ENCODE peak calls at places on chromosomes 11 and 22, in eight cellular contexts. One of them, this sample, is unnamed.

GRCh38 chr11:44309483-44310197 is at the start of gene ALX4:
- DNase-seq in lower lobe of right lung: no peak
- DNase-seq in naive thymus-derived CD4-positive, alpha-beta T cell: no peak
- DNase-seq in heart right ventricle: peak; percentile 54
- DNase-seq in colonic mucosa: no peak
- DNase-seq in neuronal stem cell: no peak
- DNase-seq in adipocyte: peak; percentile 92
- DNase-seq in endodermal cell: peak; percentile 87
- DNase-seq in this sample: no peak

GRCh38 chr11:70084046-70084984 is 6.2 kb downstream of the ANO1 start:
- DNase-seq in lower lobe of right lung: no peak
- DNase-seq in naive thymus-derived CD4-positive, alpha-beta T cell: no peak
- DNase-seq in heart right ventricle: no peak
- DNase-seq in colonic mucosa: no peak
- DNase-seq in neuronal stem cell: no peak
- DNase-seq in adipocyte: no peak
- DNase-seq in endodermal cell: no peak
- DNase-seq in this sample: no peak

GRCh38 chr11:108751444-108751843 is 86.6 kb downstream of the DDX10 start:
- DNase-seq in lower lobe of right lung: no peak
- DNase-seq in naive thymus-derived CD4-positive, alpha-beta T cell: no peak
- DNase-seq in heart right ventricle: no peak
- DNase-seq in colonic mucosa: no peak
- DNase-seq in neuronal stem cell: no peak
- DNase-seq in adipocyte: no peak
- DNase-seq in endodermal cell: no peak
- DNase-seq in this sample: no peak

GRCh38 chr11:35009191-35009940 is 92.9 kb downstream of the PDHX start:
- DNase-seq in lower lobe of right lung: no peak
- DNase-seq in naive thymus-derived CD4-positive, alpha-beta T cell: no peak
- DNase-seq in heart right ventricle: no peak
- DNase-seq in colonic mucosa: peak; percentile 66
- DNase-seq in neuronal stem cell: no peak
- DNase-seq in adipocyte: peak; percentile 51
- DNase-seq in endodermal cell: no peak
- DNase-seq in this sample: peak; percentile 87

GRCh38 chr22:17205432-17205831 is 13.8 kb downstream of the ADA2 start:
- DNase-seq in lower lobe of right lung: no peak
- DNase-seq in naive thymus-derived CD4-positive, alpha-beta T cell: no peak
- DNase-seq in heart right ventricle: no peak
- DNase-seq in colonic mucosa: no peak
- DNase-seq in neuronal stem cell: no peak
- DNase-seq in adipocyte: no peak
- DNase-seq in endodermal cell: no peak
- DNase-seq in this sample: peak; percentile 12

GRCh38 chr11:9606799-9607510 is 33.5 kb downstream of the WEE1 start:
- DNase-seq in lower lobe of right lung: no peak
- DNase-seq in naive thymus-derived CD4-positive, alpha-beta T cell: no peak
- DNase-seq in heart right ventricle: no peak
- DNase-seq in colonic mucosa: peak; percentile 45
- DNase-seq in neuronal stem cell: no peak
- DNase-seq in adipocyte: no peak
- DNase-seq in endodermal cell: peak; percentile 82
- DNase-seq in this sample: peak; percentile 74

GRCh38 chr22:41092847-41093371 is 517 bp downstream of the EP300 start:
- DNase-seq in lower lobe of right lung: peak; percentile 62
- DNase-seq in naive thymus-derived CD4-positive, alpha-beta T cell: no peak
- DNase-seq in heart right ventricle: peak; percentile 29
- DNase-seq in colonic mucosa: peak; percentile 44
- DNase-seq in neuronal stem cell: no peak
- DNase-seq in adipocyte: peak; percentile 65
- DNase-seq in endodermal cell: peak; percentile 65
- DNase-seq in this sample: peak; percentile 41

GRCh38 chr11:66976048-66976467 is 954 bp downstream of the C11orf86 start:
- DNase-seq in lower lobe of right lung: no peak
- DNase-seq in naive thymus-derived CD4-positive, alpha-beta T cell: no peak
- DNase-seq in heart right ventricle: no peak
- DNase-seq in colonic mucosa: no peak
- DNase-seq in neuronal stem cell: peak; percentile 59
- DNase-seq in adipocyte: peak; percentile 57
- DNase-seq in endodermal cell: peak; percentile 96
- DNase-seq in this sample: no peak

GRCh38 chr11:129144256-129144655 is 47.9 kb downstream of the ARHGAP32 start:
- DNase-seq in lower lobe of right lung: no peak
- DNase-seq in naive thymus-derived CD4-positive, alpha-beta T cell: no peak
- DNase-seq in heart right ventricle: no peak
- DNase-seq in colonic mucosa: no peak
- DNase-seq in neuronal stem cell: no peak
- DNase-seq in adipocyte: no peak
- DNase-seq in endodermal cell: no peak
- DNase-seq in this sample: no peak

GRCh38 chr11:64619811-64620285 is 28.8 kb downstream of the SLC22A12 start:
- DNase-seq in lower lobe of right lung: no peak
- DNase-seq in naive thymus-derived CD4-positive, alpha-beta T cell: no peak
- DNase-seq in heart right ventricle: no peak
- DNase-seq in colonic mucosa: peak; percentile 29
- DNase-seq in neuronal stem cell: no peak
- DNase-seq in adipocyte: no peak
- DNase-seq in endodermal cell: peak; percentile 83
- DNase-seq in this sample: peak; percentile 5

GRCh38 chr11:18209058-18209457 is 27.5 kb downstream of the SAA4 start:
- DNase-seq in lower lobe of right lung: no peak
- DNase-seq in naive thymus-derived CD4-positive, alpha-beta T cell: no peak
- DNase-seq in heart right ventricle: no peak
- DNase-seq in colonic mucosa: no peak
- DNase-seq in neuronal stem cell: no peak
- DNase-seq in adipocyte: no peak
- DNase-seq in endodermal cell: no peak
- DNase-seq in this sample: no peak

GRCh38 chr11:63564785-63565350 is 1.7 kb upstream of the PLAAT2 start:
- DNase-seq in lower lobe of right lung: peak; percentile 65
- DNase-seq in naive thymus-derived CD4-positive, alpha-beta T cell: no peak
- DNase-seq in heart right ventricle: no peak
- DNase-seq in colonic mucosa: peak; percentile 82
- DNase-seq in neuronal stem cell: no peak
- DNase-seq in adipocyte: no peak
- DNase-seq in endodermal cell: no peak
- DNase-seq in this sample: peak; percentile 96

GRCh38 chr22:30373331-30374325 is 13.6 kb downstream of the RNF215 start:
- DNase-seq in lower lobe of right lung: no peak
- DNase-seq in naive thymus-derived CD4-positive, alpha-beta T cell: no peak
- DNase-seq in heart right ventricle: no peak
- DNase-seq in colonic mucosa: no peak
- DNase-seq in neuronal stem cell: no peak
- DNase-seq in adipocyte: no peak
- DNase-seq in endodermal cell: no peak
- DNase-seq in this sample: no peak

GRCh38 chr22:30370681-30371080 is 13.9 kb downstream of the CCDC157 start:
- DNase-seq in lower lobe of right lung: no peak
- DNase-seq in naive thymus-derived CD4-positive, alpha-beta T cell: no peak
- DNase-seq in heart right ventricle: no peak
- DNase-seq in colonic mucosa: no peak
- DNase-seq in neuronal stem cell: no peak
- DNase-seq in adipocyte: no peak
- DNase-seq in endodermal cell: no peak
- DNase-seq in this sample: no peak

GRCh38 chr22:30371981-30372380 is 15.2 kb downstream of the CCDC157 start:
- DNase-seq in lower lobe of right lung: no peak
- DNase-seq in naive thymus-derived CD4-positive, alpha-beta T cell: no peak
- DNase-seq in heart right ventricle: no peak
- DNase-seq in colonic mucosa: no peak
- DNase-seq in neuronal stem cell: no peak
- DNase-seq in adipocyte: no peak
- DNase-seq in endodermal cell: no peak
- DNase-seq in this sample: no peak

GRCh38 chr22:30371321-30371720 is 14.5 kb downstream of the CCDC157 start:
- DNase-seq in lower lobe of right lung: no peak
- DNase-seq in naive thymus-derived CD4-positive, alpha-beta T cell: no peak
- DNase-seq in heart right ventricle: no peak
- DNase-seq in colonic mucosa: no peak
- DNase-seq in neuronal stem cell: no peak
- DNase-seq in adipocyte: no peak
- DNase-seq in endodermal cell: no peak
- DNase-seq in this sample: no peak

DNA sequence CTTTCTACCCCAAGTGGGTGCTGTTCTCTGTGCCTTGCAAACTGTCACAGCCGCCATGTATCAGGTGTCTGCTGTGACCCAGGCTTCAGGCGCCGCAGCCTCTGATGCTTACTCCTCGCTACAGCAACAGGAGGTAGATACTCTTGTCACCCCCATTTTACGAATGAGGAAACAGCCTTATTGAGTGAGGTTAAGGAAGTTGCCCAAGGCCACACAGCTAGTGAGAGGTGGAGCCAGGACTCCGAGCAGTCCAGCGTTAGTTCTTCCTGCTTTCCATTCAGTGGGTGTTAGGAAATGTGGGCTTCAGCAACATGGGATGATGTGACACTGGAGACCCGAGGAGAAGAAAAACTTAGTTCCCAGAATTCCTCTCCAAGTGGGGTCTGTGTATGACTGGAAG is 14.3 kb downstream of the RNF215 start:
- DNase-seq in lower lobe of right lung: no peak
- DNase-seq in naive thymus-derived CD4-positive, alpha-beta T cell: no peak
- DNase-seq in heart right ventricle: no peak
- DNase-seq in colonic mucosa: no peak
- DNase-seq in neuronal stem cell: no peak
- DNase-seq in adipocyte: no peak
- DNase-seq in endodermal cell: no peak
- DNase-seq in this sample: no peak
- H3K27me3 ChIP-seq in lower lobe of right lung: no peaks in the 10 kb centered on the region
- H3K27me3 ChIP-seq in naive thymus-derived CD4-positive, alpha-beta T cell: no peaks in the 10 kb centered on the region
- H3K27me3 ChIP-seq in heart right ventricle: no peaks in the 10 kb centered on the region
- H3K27me3 ChIP-seq in colonic mucosa: no peaks in the 10 kb centered on the region
- H3K27me3 ChIP-seq in neuronal stem cell: no peaks in the 10 kb centered on the region
- H3K27me3 ChIP-seq in adipocyte: no peaks in the 10 kb centered on the region
- H3K27me3 ChIP-seq in endodermal cell: no peaks in the 10 kb centered on the region
- H3K27me3 ChIP-seq in this sample: no peaks in the 10 kb centered on the region

GRCh38 chr22:36578619-36579018 is 49.7 kb upstream of the EIF3D start:
- DNase-seq in lower lobe of right lung: peak; percentile 30
- DNase-seq in naive thymus-derived CD4-positive, alpha-beta T cell: no peak
- DNase-seq in heart right ventricle: no peak
- DNase-seq in colonic mucosa: no peak
- DNase-seq in neuronal stem cell: no peak
- DNase-seq in adipocyte: no peak
- DNase-seq in endodermal cell: peak; percentile 17
- DNase-seq in this sample: no peak

GRCh38 chr22:36580846-36581245 is 51.9 kb upstream of the EIF3D start:
- DNase-seq in lower lobe of right lung: no peak
- DNase-seq in naive thymus-derived CD4-positive, alpha-beta T cell: no peak
- DNase-seq in heart right ventricle: no peak
- DNase-seq in colonic mucosa: no peak
- DNase-seq in neuronal stem cell: no peak
- DNase-seq in adipocyte: no peak
- DNase-seq in endodermal cell: peak; percentile 24
- DNase-seq in this sample: no peak

GRCh38 chr22:36577019-36577418 is 48.1 kb upstream of the EIF3D start:
- DNase-seq in lower lobe of right lung: no peak
- DNase-seq in naive thymus-derived CD4-positive, alpha-beta T cell: no peak
- DNase-seq in heart right ventricle: no peak
- DNase-seq in colonic mucosa: no peak
- DNase-seq in neuronal stem cell: no peak
- DNase-seq in adipocyte: peak; percentile 68
- DNase-seq in endodermal cell: peak; percentile 29
- DNase-seq in this sample: no peak

GRCh38 chr22:36580371-36580770 is 51.4 kb upstream of the EIF3D start:
- DNase-seq in lower lobe of right lung: no peak
- DNase-seq in naive thymus-derived CD4-positive, alpha-beta T cell: no peak
- DNase-seq in heart right ventricle: no peak
- DNase-seq in colonic mucosa: no peak
- DNase-seq in neuronal stem cell: no peak
- DNase-seq in adipocyte: no peak
- DNase-seq in endodermal cell: peak; percentile 25
- DNase-seq in this sample: no peak

GRCh38 chr22:36579441-36579840 is 50.5 kb upstream of the EIF3D start:
- DNase-seq in lower lobe of right lung: peak; percentile 11
- DNase-seq in naive thymus-derived CD4-positive, alpha-beta T cell: no peak
- DNase-seq in heart right ventricle: no peak
- DNase-seq in colonic mucosa: no peak
- DNase-seq in neuronal stem cell: no peak
- DNase-seq in adipocyte: no peak
- DNase-seq in endodermal cell: peak; percentile 14
- DNase-seq in this sample: no peak
- H3K27me3 ChIP-seq in lower lobe of right lung: peaks cover under 1% of the 10 kb centered on the region
- H3K27me3 ChIP-seq in naive thymus-derived CD4-positive, alpha-beta T cell: no peaks in the 10 kb centered on the region
- H3K27me3 ChIP-seq in heart right ventricle: peaks cover 4% of the 10 kb centered on the region
- H3K27me3 ChIP-seq in colonic mucosa: no peaks in the 10 kb centered on the region
- H3K27me3 ChIP-seq in neuronal stem cell: no peaks in the 10 kb centered on the region
- H3K27me3 ChIP-seq in adipocyte: peaks cover 42% of the 10 kb centered on the region
- H3K27me3 ChIP-seq in endodermal cell: no peaks in the 10 kb centered on the region
- H3K27me3 ChIP-seq in this sample: no peaks in the 10 kb centered on the region

DNA sequence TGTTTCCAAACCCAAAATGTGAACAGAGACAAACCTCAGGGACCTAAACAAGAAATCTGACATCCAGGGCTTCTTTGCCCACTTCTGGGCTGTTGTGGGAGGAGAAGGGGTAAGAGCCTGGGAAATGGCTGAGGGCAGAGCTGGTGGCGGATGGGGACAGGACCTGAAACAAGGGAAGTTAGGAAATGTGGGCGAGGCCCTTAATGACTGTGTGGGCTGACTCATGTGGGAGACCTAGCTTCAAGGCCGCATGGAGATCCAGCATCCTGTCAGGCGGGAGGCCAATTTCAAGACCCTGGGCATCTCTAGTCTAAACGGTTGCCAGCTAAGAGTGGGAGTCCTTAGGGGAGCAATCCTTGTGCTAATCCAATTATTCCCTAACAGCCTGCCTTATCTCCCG is 2.1 kb upstream of the OAF start:
- DNase-seq in lower lobe of right lung: no peak
- DNase-seq in naive thymus-derived CD4-positive, alpha-beta T cell: no peak
- DNase-seq in heart right ventricle: no peak
- DNase-seq in colonic mucosa: peak; percentile 68
- DNase-seq in neuronal stem cell: no peak
- DNase-seq in adipocyte: peak; percentile 52
- DNase-seq in endodermal cell: no peak
- DNase-seq in this sample: peak; percentile 72
- H3K27me3 ChIP-seq in lower lobe of right lung: no peaks in the 10 kb centered on the region
- H3K27me3 ChIP-seq in naive thymus-derived CD4-positive, alpha-beta T cell: no peaks in the 10 kb centered on the region
- H3K27me3 ChIP-seq in heart right ventricle: peaks cover 7% of the 10 kb centered on the region
- H3K27me3 ChIP-seq in colonic mucosa: no peaks in the 10 kb centered on the region
- H3K27me3 ChIP-seq in neuronal stem cell: peaks cover 6% of the 10 kb centered on the region
- H3K27me3 ChIP-seq in adipocyte: no peaks in the 10 kb centered on the region
- H3K27me3 ChIP-seq in endodermal cell: peaks cover 71% of the 10 kb centered on the region
- H3K27me3 ChIP-seq in this sample: no peaks in the 10 kb centered on the region

DNA sequence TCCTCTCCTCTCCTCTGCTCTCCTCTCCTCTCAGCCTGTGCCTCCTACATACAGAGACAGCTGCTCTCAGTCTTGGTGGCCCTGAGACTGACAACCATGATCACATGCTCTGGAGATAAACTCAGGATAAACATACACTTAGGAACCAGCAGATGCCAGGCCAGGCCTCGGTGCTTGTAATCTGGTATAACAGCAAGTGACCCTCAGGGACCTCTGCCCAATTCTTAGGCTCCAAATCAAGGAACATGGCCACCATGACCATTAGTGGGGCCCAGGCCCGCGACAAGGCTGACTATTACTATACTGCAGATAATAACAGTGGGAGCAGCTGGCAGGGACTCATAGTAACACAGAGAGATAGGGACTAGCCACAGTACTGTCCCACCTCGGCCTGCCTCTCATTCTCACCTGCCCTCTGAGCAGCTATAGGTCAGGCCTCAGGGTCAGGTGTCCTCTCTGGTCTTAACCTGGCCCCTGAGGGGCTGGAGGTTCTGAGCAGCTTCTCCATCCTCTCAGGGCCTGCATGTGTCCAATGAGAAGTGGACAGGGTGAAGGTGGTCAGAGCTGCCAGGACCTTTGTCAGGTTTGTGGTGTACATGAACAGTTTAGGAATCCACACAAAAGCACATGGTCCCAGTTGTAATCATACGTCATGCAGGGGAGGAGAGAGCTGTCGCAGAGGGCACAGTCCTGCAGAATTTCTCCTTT is 106.1 kb downstream of the GGTLC2 start:
- DNase-seq in lower lobe of right lung: no peak
- DNase-seq in naive thymus-derived CD4-positive, alpha-beta T cell: no peak
- DNase-seq in heart right ventricle: no peak
- DNase-seq in colonic mucosa: no peak
- DNase-seq in neuronal stem cell: no peak
- DNase-seq in adipocyte: no peak
- DNase-seq in endodermal cell: no peak
- DNase-seq in this sample: no peak
- H3K27me3 ChIP-seq in lower lobe of right lung: no peaks in the 10 kb centered on the region
- H3K27me3 ChIP-seq in naive thymus-derived CD4-positive, alpha-beta T cell: no peaks in the 10 kb centered on the region
- H3K27me3 ChIP-seq in heart right ventricle: peaks cover 3% of the 10 kb centered on the region
- H3K27me3 ChIP-seq in colonic mucosa: no peaks in the 10 kb centered on the region
- H3K27me3 ChIP-seq in neuronal stem cell: no peaks in the 10 kb centered on the region
- H3K27me3 ChIP-seq in adipocyte: peaks cover 6% of the 10 kb centered on the region
- H3K27me3 ChIP-seq in endodermal cell: peaks cover 14% of the 10 kb centered on the region
- H3K27me3 ChIP-seq in this sample: no peaks in the 10 kb centered on the region